ENCODE peak calls at places on chromosomes 16 and 17, in five cellular contexts. R is BE2C, C is GM13976, U is hepatocyte, W is RWPE1. G is an unnamed sample.

GRCh38 chr17:35051183-35051578 is 12.3 kb downstream of the RFFL start:
- DNase-seq in W (no peak), C (peak; percentile 51), R (no peak), U (no peak), G (peak; percentile 90)

GRCh38 chr17:49557204-49558024 is 18.3 kb upstream of the NXPH3 start:
- DNase-seq in C (peak; percentile 68), U (peak; percentile 73), R (peak; percentile 72), W (no peak), G (peak; percentile 63)

GRCh38 chr17:81219476-81220180 is 3.1 kb downstream of the CEP131 start:
- DNase-seq in W (no peak), C (no peak), U (no peak), R (no peak), G (no peak)

GRCh38 chr17:17736205-17737183 is 55.2 kb downstream of the RAI1 start:
- DNase-seq in R (no peak), U (no peak), W (no peak), C (no peak), G (no peak)

GRCh38 chr17:82531431-82531881 is 11.9 kb downstream of the FOXK2 start:
- DNase-seq in R (no peak), C (no peak), W (no peak), U (no peak), G (peak; percentile 44)

GRCh38 chr16:86519649-86520316 is 9.5 kb downstream of the FOXF1 start:
- DNase-seq in U (peak; percentile 86), W (peak; percentile 75), R (peak; percentile 70), C (peak; percentile 83), G (peak; percentile 62)

GRCh38 chr17:1647802-1648581 is 1.7 kb downstream of the RILP start:
- DNase-seq in C (no peak), R (peak; percentile 26), U (no peak), W (no peak), G (no peak)

GRCh38 chr16:85436636-85437160 is 176.4 kb upstream of the GSE1 start:
- DNase-seq in R (no peak), W (no peak), C (no peak), U (peak; percentile 66), G (no peak)

GRCh38 chr16:5349661-5350060 is 252.1 kb upstream of the EEF2KMT start:
- DNase-seq in W (no peak), U (no peak), C (no peak), R (no peak), G (no peak)

GRCh38 chr17:81329279-81329926 is 34.3 kb upstream of the SLC38A10 start:
- DNase-seq in R (peak; percentile 97), W (peak; percentile 98), C (peak; percentile 66), U (peak; percentile 95), G (peak; percentile 68)

GRCh38 chr16:30032083-30032819 is 1.2 kb upstream of the TLCD3B start:
- DNase-seq in C (peak; percentile 88), U (peak; percentile 71), W (peak; percentile 51), R (peak; percentile 81), G (peak; percentile 81)

GRCh38 chr17:40854175-40854814 is 12.7 kb downstream of the KRT12 start:
- DNase-seq in U (peak; percentile 64), R (no peak), W (peak; percentile 75), C (no peak), G (no peak)

GRCh38 chr16:1026057-1026783 is 44.6 kb downstream of the SOX8 start:
- DNase-seq in C (no peak), U (no peak), W (no peak), R (no peak), G (no peak)

GRCh38 chr17:7263071-7263800 is 958 bp upstream of the CLDN7 start:
- DNase-seq in U (peak; percentile 88), R (no peak), C (no peak), W (peak; percentile 79), G (no peak)

GRCh38 chr16:86089986-86090385 is 191.0 kb downstream of the IRF8 start:
- DNase-seq in C (peak; percentile 59), W (no peak), R (no peak), U (no peak), G (peak; percentile 70)

GRCh38 chr16:25897677-25898076 is 205.9 kb downstream of the HS3ST4 start:
- DNase-seq in W (no peak), C (no peak), U (no peak), R (no peak), G (peak; percentile 32)

GRCh38 chr16:26510924-26511323 is 555.8 kb upstream of the C16orf82 start:
- DNase-seq in W (no peak), U (no peak), R (no peak), C (no peak), G (no peak)

GRCh38 chr17:44842748-44843147 is 4.9 kb upstream of the HIGD1B start:
- DNase-seq in W (no peak), U (no peak), R (no peak), C (no peak), G (no peak)

GRCh38 chr17:63629627-63630026 is 7.4 kb downstream of the MAP3K3 start:
- DNase-seq in R (no peak), W (no peak), U (no peak), C (no peak), G (no peak)

GRCh38 chr17:48586355-48586924 is 3.6 kb downstream of the HOXB3 start:
- DNase-seq in W (no peak), C (peak; percentile 74), U (no peak), R (no peak), G (no peak)

GRCh38 chr17:5693821-5694220 is 109.5 kb upstream of the NLRP1 start:
- DNase-seq in R (no peak), C (no peak), U (no peak), W (no peak), G (no peak)

GRCh38 chr16:6722786-6723185 is 609.9 kb upstream of the RBFOX1 start:
- DNase-seq in R (no peak), U (no peak), C (no peak), W (no peak), G (no peak)

GRCh38 chr17:2598166-2598565 is 4.7 kb downstream of the PAFAH1B1 start:
- DNase-seq in W (peak; percentile 19), R (no peak), C (no peak), U (no peak), G (no peak)

GRCh38 chr16:24093049-24093448 is 163.1 kb upstream of the CACNG3 start:
- DNase-seq in W (no peak), C (no peak), R (no peak), U (no peak), G (no peak)

GRCh38 chr17:1553354-1554266 is 9.0 kb downstream of the PITPNA start:
- DNase-seq in W (no peak), C (no peak), R (no peak), U (no peak), G (no peak)

GRCh38 chr17:18008496-18009268 is 30.3 kb downstream of the ATPAF2 start:
- DNase-seq in U (no peak), W (peak; percentile 28), R (no peak), C (no peak), G (no peak)

GRCh38 chr17:68843522-68843921 is 111.7 kb downstream of the ABCA8 start:
- DNase-seq in W (no peak), C (no peak), R (no peak), U (no peak), G (peak; percentile 35)

GRCh38 chr16:61936522-61936921 is 99.7 kb downstream of the CDH8 start:
- DNase-seq in C (no peak), R (no peak), U (no peak), W (no peak), G (peak; percentile 1)

GRCh38 chr17:6755731-6756184 is at the start of gene XAF1:
- DNase-seq in C (peak; percentile 58), U (no peak), R (no peak), W (peak; percentile 23), G (peak; percentile 81)

GRCh38 chr16:9128346-9129342 is 37.2 kb downstream of the HAPSTR1 start:
- DNase-seq in C (no peak), W (no peak), U (no peak), R (peak; percentile 54), G (no peak)

GRCh38 chr16:3798827-3799226 is 81.5 kb upstream of the TRAP1 start:
- DNase-seq in U (no peak), C (no peak), W (no peak), R (no peak), G (peak; percentile 10)
- TF ChIP-seq CTCF in U (no peak), C (no peak), W (no peak), R (no peak), G (no peak)

GRCh38 chr17:55314061-55314783 is 49.5 kb downstream of the HLF start:
- DNase-seq in R (no peak), U (no peak), C (no peak), W (no peak), G (no peak)
- TF ChIP-seq CTCF in R (no peak), U (no peak), C (no peak), W (no peak), G (no peak)

DNA sequence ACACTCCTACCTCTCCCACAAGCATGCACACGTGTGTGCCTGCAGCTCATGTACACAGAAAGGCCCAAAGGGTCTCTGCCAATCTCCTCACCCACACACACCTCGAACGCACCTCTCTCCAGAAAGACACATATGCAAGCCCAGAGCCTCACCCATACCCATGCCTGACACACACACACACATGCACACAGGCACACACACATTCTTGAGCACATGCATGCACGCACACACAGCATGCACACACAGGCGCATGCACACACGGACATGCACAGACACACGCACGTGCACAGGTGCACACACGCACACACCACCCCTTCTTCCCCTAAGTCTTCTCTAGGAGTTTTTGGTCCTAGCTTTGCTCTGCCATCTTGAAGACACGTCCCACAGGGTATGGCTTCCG is 48.7 kb upstream of the CACNG4 start:
- DNase-seq in U (no peak), R (no peak), C (no peak), W (no peak), G (no peak)
- TF ChIP-seq CTCF in U (no peak), R (no peak), C (no peak), W (no peak), G (no peak)

GRCh38 chr17:76124582-76125390 is 16.3 kb downstream of the FOXJ1 start:
- DNase-seq in U (peak; percentile 12), W (no peak), C (no peak), R (no peak), G (peak; percentile 39)
- TF ChIP-seq CTCF in U (peak; percentile 12), W (no peak), C (no peak), R (peak; percentile 34), G (peak; percentile 37)

GRCh38 chr17:13572581-13572980 is 29.1 kb downstream of the HS3ST3A1 start:
- DNase-seq in W (no peak), U (no peak), C (no peak), R (no peak), G (no peak)

GRCh38 chr17:13581925-13582324 is 19.8 kb downstream of the HS3ST3A1 start:
- DNase-seq in W (no peak), C (no peak), R (no peak), U (no peak), G (no peak)

GRCh38 chr17:13575466-13575865 is 26.3 kb downstream of the HS3ST3A1 start:
- DNase-seq in U (no peak), C (no peak), W (no peak), R (no peak), G (no peak)

GRCh38 chr17:13575922-13576419 is 25.8 kb downstream of the HS3ST3A1 start:
- DNase-seq in U (no peak), R (no peak), C (no peak), W (no peak), G (no peak)

GRCh38 chr17:13576661-13577526 is 24.8 kb downstream of the HS3ST3A1 start:
- DNase-seq in R (no peak), C (no peak), U (no peak), W (no peak), G (no peak)
- TF ChIP-seq CTCF in R (no peak), C (no peak), U (no peak), W (no peak), G (no peak)